ENCODE peak calls at places on chromosomes 4 and X, in nine cellular contexts. One of them, this sample, is unnamed.

GRCh38 chr4:142549726-142550463 is 296.2 kb downstream of the INPP4B start:
- DNase-seq in GM12864: no peak
- DNase-seq in activated T-cell treated with anti-CD3 and anti-CD28 coated beads for 1 hour: no peak
- DNase-seq in posterior vena cava: no peak
- DNase-seq in activated CD4-positive, alpha-beta T cell treated with anti-CD3 and anti-CD28 coated beads for 4 hours: no peak
- DNase-seq in retina: no peak
- DNase-seq in activated effector memory CD4-positive, alpha-beta T cell treated with Interleukin-2 at 50 U/mL for 16 hours: no peak
- DNase-seq in left ventricle myocardium superior: no peak
- DNase-seq in GM13976: no peak
- DNase-seq in this sample: no peak

GRCh38 chr4:17164656-17165055 is 266.2 kb upstream of the LDB2 start:
- DNase-seq in activated T-cell treated with anti-CD3 and anti-CD28 coated beads for 1 hour: no peak
- DNase-seq in activated effector memory CD4-positive, alpha-beta T cell treated with Interleukin-2 at 50 U/mL for 16 hours: no peak
- DNase-seq in left ventricle myocardium superior: no peak
- DNase-seq in activated CD4-positive, alpha-beta T cell treated with anti-CD3 and anti-CD28 coated beads for 4 hours: no peak
- DNase-seq in posterior vena cava: no peak
- DNase-seq in GM13976: no peak
- DNase-seq in retina: no peak
- DNase-seq in GM12864: no peak
- DNase-seq in this sample: no peak

GRCh38 chr4:98688416-98689290 is 30.2 kb upstream of the TSPAN5 start:
- DNase-seq in activated T-cell treated with anti-CD3 and anti-CD28 coated beads for 1 hour: no peak
- DNase-seq in retina: no peak
- DNase-seq in activated effector memory CD4-positive, alpha-beta T cell treated with Interleukin-2 at 50 U/mL for 16 hours: no peak
- DNase-seq in activated CD4-positive, alpha-beta T cell treated with anti-CD3 and anti-CD28 coated beads for 4 hours: peak; percentile 27
- DNase-seq in posterior vena cava: no peak
- DNase-seq in GM12864: no peak
- DNase-seq in left ventricle myocardium superior: no peak
- DNase-seq in GM13976: no peak
- DNase-seq in this sample: peak; percentile 9

GRCh38 chr4:35591035-35591434 is 653.3 kb downstream of the ARAP2 start:
- DNase-seq in activated T-cell treated with anti-CD3 and anti-CD28 coated beads for 1 hour: no peak
- DNase-seq in posterior vena cava: no peak
- DNase-seq in left ventricle myocardium superior: no peak
- DNase-seq in GM12864: no peak
- DNase-seq in activated effector memory CD4-positive, alpha-beta T cell treated with Interleukin-2 at 50 U/mL for 16 hours: no peak
- DNase-seq in GM13976: no peak
- DNase-seq in activated CD4-positive, alpha-beta T cell treated with anti-CD3 and anti-CD28 coated beads for 4 hours: no peak
- DNase-seq in retina: no peak
- DNase-seq in this sample: no peak

GRCh38 chr4:10403633-10404445 is 53.4 kb downstream of the ZNF518B start:
- DNase-seq in GM12864: no peak
- DNase-seq in left ventricle myocardium superior: no peak
- DNase-seq in activated T-cell treated with anti-CD3 and anti-CD28 coated beads for 1 hour: no peak
- DNase-seq in retina: peak; percentile 19
- DNase-seq in GM13976: peak; percentile 25
- DNase-seq in activated effector memory CD4-positive, alpha-beta T cell treated with Interleukin-2 at 50 U/mL for 16 hours: no peak
- DNase-seq in activated CD4-positive, alpha-beta T cell treated with anti-CD3 and anti-CD28 coated beads for 4 hours: peak; percentile 6
- DNase-seq in posterior vena cava: no peak
- DNase-seq in this sample: peak; percentile 29

GRCh38 chrX:115054876-115055275 is 37.5 kb upstream of the IL13RA2 start:
- DNase-seq in activated T-cell treated with anti-CD3 and anti-CD28 coated beads for 1 hour: no peak
- DNase-seq in activated effector memory CD4-positive, alpha-beta T cell treated with Interleukin-2 at 50 U/mL for 16 hours: no peak
- DNase-seq in GM12864: no peak
- DNase-seq in left ventricle myocardium superior: no peak
- DNase-seq in retina: no peak
- DNase-seq in posterior vena cava: no peak
- DNase-seq in GM13976: no peak
- DNase-seq in activated CD4-positive, alpha-beta T cell treated with anti-CD3 and anti-CD28 coated beads for 4 hours: no peak
- DNase-seq in this sample: no peak

GRCh38 chr4:179595671-179596410 is 2153.6 kb upstream of the AGA start:
- DNase-seq in posterior vena cava: no peak
- DNase-seq in activated T-cell treated with anti-CD3 and anti-CD28 coated beads for 1 hour: no peak
- DNase-seq in GM13976: no peak
- DNase-seq in activated effector memory CD4-positive, alpha-beta T cell treated with Interleukin-2 at 50 U/mL for 16 hours: no peak
- DNase-seq in GM12864: no peak
- DNase-seq in retina: no peak
- DNase-seq in left ventricle myocardium superior: no peak
- DNase-seq in activated CD4-positive, alpha-beta T cell treated with anti-CD3 and anti-CD28 coated beads for 4 hours: no peak
- DNase-seq in this sample: no peak

GRCh38 chrX:53089224-53089842 is 4.6 kb upstream of the KANTR start:
- DNase-seq in activated effector memory CD4-positive, alpha-beta T cell treated with Interleukin-2 at 50 U/mL for 16 hours: no peak
- DNase-seq in activated CD4-positive, alpha-beta T cell treated with anti-CD3 and anti-CD28 coated beads for 4 hours: peak; percentile 39
- DNase-seq in left ventricle myocardium superior: peak; percentile 48
- DNase-seq in activated T-cell treated with anti-CD3 and anti-CD28 coated beads for 1 hour: no peak
- DNase-seq in retina: peak; percentile 54
- DNase-seq in posterior vena cava: no peak
- DNase-seq in GM13976: peak; percentile 53
- DNase-seq in GM12864: no peak
- DNase-seq in this sample: no peak

GRCh38 chr4:72987741-72988729 is 81.5 kb downstream of the COX18 start:
- DNase-seq in activated CD4-positive, alpha-beta T cell treated with anti-CD3 and anti-CD28 coated beads for 4 hours: no peak
- DNase-seq in activated effector memory CD4-positive, alpha-beta T cell treated with Interleukin-2 at 50 U/mL for 16 hours: no peak
- DNase-seq in GM12864: no peak
- DNase-seq in retina: no peak
- DNase-seq in activated T-cell treated with anti-CD3 and anti-CD28 coated beads for 1 hour: no peak
- DNase-seq in GM13976: no peak
- DNase-seq in posterior vena cava: no peak
- DNase-seq in left ventricle myocardium superior: no peak
- DNase-seq in this sample: no peak

GRCh38 chr4:57103051-57103450 is 7.1 kb downstream of the IGFBP7 start:
- DNase-seq in activated effector memory CD4-positive, alpha-beta T cell treated with Interleukin-2 at 50 U/mL for 16 hours: no peak
- DNase-seq in activated T-cell treated with anti-CD3 and anti-CD28 coated beads for 1 hour: no peak
- DNase-seq in GM13976: no peak
- DNase-seq in GM12864: no peak
- DNase-seq in retina: no peak
- DNase-seq in posterior vena cava: no peak
- DNase-seq in activated CD4-positive, alpha-beta T cell treated with anti-CD3 and anti-CD28 coated beads for 4 hours: no peak
- DNase-seq in left ventricle myocardium superior: peak; percentile 63
- DNase-seq in this sample: no peak

GRCh38 chr4:71231073-71231752 is 107.6 kb upstream of the SLC4A4 start:
- DNase-seq in posterior vena cava: peak; percentile 88
- DNase-seq in activated effector memory CD4-positive, alpha-beta T cell treated with Interleukin-2 at 50 U/mL for 16 hours: no peak
- DNase-seq in GM13976: no peak
- DNase-seq in left ventricle myocardium superior: peak; percentile 95
- DNase-seq in activated T-cell treated with anti-CD3 and anti-CD28 coated beads for 1 hour: no peak
- DNase-seq in retina: peak; percentile 22
- DNase-seq in GM12864: no peak
- DNase-seq in activated CD4-positive, alpha-beta T cell treated with anti-CD3 and anti-CD28 coated beads for 4 hours: no peak
- DNase-seq in this sample: no peak

GRCh38 chr4:85756938-85757337 is 282.0 kb downstream of the ARHGAP24 start:
- DNase-seq in left ventricle myocardium superior: no peak
- DNase-seq in GM12864: no peak
- DNase-seq in activated effector memory CD4-positive, alpha-beta T cell treated with Interleukin-2 at 50 U/mL for 16 hours: no peak
- DNase-seq in activated CD4-positive, alpha-beta T cell treated with anti-CD3 and anti-CD28 coated beads for 4 hours: no peak
- DNase-seq in retina: no peak
- DNase-seq in GM13976: peak; percentile 17
- DNase-seq in activated T-cell treated with anti-CD3 and anti-CD28 coated beads for 1 hour: no peak
- DNase-seq in posterior vena cava: no peak
- DNase-seq in this sample: no peak

GRCh38 chr4:100823066-100823992 is 305.5 kb upstream of the EMCN start:
- DNase-seq in activated CD4-positive, alpha-beta T cell treated with anti-CD3 and anti-CD28 coated beads for 4 hours: no peak
- DNase-seq in GM12864: peak; percentile 55
- DNase-seq in activated T-cell treated with anti-CD3 and anti-CD28 coated beads for 1 hour: no peak
- DNase-seq in activated effector memory CD4-positive, alpha-beta T cell treated with Interleukin-2 at 50 U/mL for 16 hours: no peak
- DNase-seq in GM13976: peak; percentile 13
- DNase-seq in posterior vena cava: no peak
- DNase-seq in left ventricle myocardium superior: no peak
- DNase-seq in retina: no peak
- DNase-seq in this sample: peak; percentile 82

GRCh38 chr4:8230891-8231290 is 31.8 kb downstream of the SH3TC1 start:
- DNase-seq in activated CD4-positive, alpha-beta T cell treated with anti-CD3 and anti-CD28 coated beads for 4 hours: no peak
- DNase-seq in posterior vena cava: no peak
- DNase-seq in GM12864: no peak
- DNase-seq in GM13976: no peak
- DNase-seq in left ventricle myocardium superior: no peak
- DNase-seq in activated effector memory CD4-positive, alpha-beta T cell treated with Interleukin-2 at 50 U/mL for 16 hours: no peak
- DNase-seq in activated T-cell treated with anti-CD3 and anti-CD28 coated beads for 1 hour: no peak
- DNase-seq in retina: no peak
- DNase-seq in this sample: no peak

GRCh38 chrX:64885850-64886249 is 90.4 kb downstream of the ZC4H2 start:
- DNase-seq in GM12864: no peak
- DNase-seq in left ventricle myocardium superior: no peak
- DNase-seq in retina: no peak
- DNase-seq in activated effector memory CD4-positive, alpha-beta T cell treated with Interleukin-2 at 50 U/mL for 16 hours: no peak
- DNase-seq in posterior vena cava: no peak
- DNase-seq in GM13976: no peak
- DNase-seq in activated CD4-positive, alpha-beta T cell treated with anti-CD3 and anti-CD28 coated beads for 4 hours: no peak
- DNase-seq in activated T-cell treated with anti-CD3 and anti-CD28 coated beads for 1 hour: no peak
- DNase-seq in this sample: no peak

GRCh38 chr4:102780476-102781144 is 19.8 kb upstream of the MANBA start:
- DNase-seq in activated T-cell treated with anti-CD3 and anti-CD28 coated beads for 1 hour: no peak
- DNase-seq in retina: no peak
- DNase-seq in GM12864: no peak
- DNase-seq in activated CD4-positive, alpha-beta T cell treated with anti-CD3 and anti-CD28 coated beads for 4 hours: no peak
- DNase-seq in left ventricle myocardium superior: no peak
- DNase-seq in GM13976: no peak
- DNase-seq in posterior vena cava: no peak
- DNase-seq in activated effector memory CD4-positive, alpha-beta T cell treated with Interleukin-2 at 50 U/mL for 16 hours: no peak
- DNase-seq in this sample: peak; percentile 57

GRCh38 chrX:21911481-21911880 is 29.0 kb upstream of the SMS start:
- DNase-seq in activated T-cell treated with anti-CD3 and anti-CD28 coated beads for 1 hour: no peak
- DNase-seq in posterior vena cava: no peak
- DNase-seq in left ventricle myocardium superior: no peak
- DNase-seq in activated CD4-positive, alpha-beta T cell treated with anti-CD3 and anti-CD28 coated beads for 4 hours: no peak
- DNase-seq in retina: no peak
- DNase-seq in activated effector memory CD4-positive, alpha-beta T cell treated with Interleukin-2 at 50 U/mL for 16 hours: no peak
- DNase-seq in GM13976: no peak
- DNase-seq in GM12864: no peak
- DNase-seq in this sample: no peak

GRCh38 chr4:75512336-75513211 is 1.6 kb downstream of the RCHY1 start:
- DNase-seq in activated CD4-positive, alpha-beta T cell treated with anti-CD3 and anti-CD28 coated beads for 4 hours: no peak
- DNase-seq in posterior vena cava: no peak
- DNase-seq in activated effector memory CD4-positive, alpha-beta T cell treated with Interleukin-2 at 50 U/mL for 16 hours: no peak
- DNase-seq in retina: no peak
- DNase-seq in GM13976: no peak
- DNase-seq in left ventricle myocardium superior: no peak
- DNase-seq in activated T-cell treated with anti-CD3 and anti-CD28 coated beads for 1 hour: no peak
- DNase-seq in GM12864: no peak
- DNase-seq in this sample: peak; percentile 24

This sample was measured in HepG2.